ENCODE peak calls at places on chromosome 20, in seven cellular contexts. T is DND-41, Z is LNCaP clone FGC, L is aorta, S is lower lobe of right lung, A is stomach, K is heart left ventricle. U is an unnamed sample.

GRCh38 chr20:4300921-4301320 is 285.6 kb upstream of the RNF24 start:
- DNase-seq in S (no peak), A (no peak), T (no peak), K (no peak), Z (no peak), L (no peak), U (no peak)

GRCh38 chr20:39874049-39874893 is 814.8 kb downstream of the MAFB start:
- DNase-seq in T (peak), Z (no peak), A (peak), K (peak), L (peak), S (peak), U (peak)

GRCh38 chr20:53957421-53958172 is 112.8 kb downstream of the BCAS1 start:
- DNase-seq in S (no peak), T (no peak), K (no peak), L (no peak), Z (no peak), A (no peak), U (no peak)

GRCh38 chr20:61253264-61253639 is 1.2 kb downstream of the CDH4 start:
- DNase-seq in K (no peak), A (no peak), T (no peak), S (no peak), L (no peak), Z (no peak), U (no peak)

GRCh38 chr20:40506567-40506966 is 182.5 kb downstream of the MAFB start:
- DNase-seq in Z (no peak), A (peak), T (peak), L (peak), S (peak), K (peak), U (peak)

GRCh38 chr20:20217626-20218025 is 150.3 kb upstream of the INSM1 start:
- DNase-seq in Z (no peak), T (no peak), S (no peak), K (no peak), L (no peak), A (no peak), U (no peak)

GRCh38 chr20:44001667-44002596 is 87.3 kb downstream of the TOX2 start:
- DNase-seq in T (no peak), A (no peak), K (no peak), L (no peak), Z (no peak), S (no peak), U (no peak)

GRCh38 chr20:49593441-49594142 is 25.7 kb upstream of the PTGIS start:
- DNase-seq in L (no peak), K (no peak), T (peak), Z (no peak), S (no peak), A (no peak), U (no peak)

GRCh38 chr20:3661060-3661820 is 2.0 kb downstream of the GFRA4 start:
- DNase-seq in K (no peak), T (no peak), S (no peak), Z (no peak), A (no peak), L (no peak), U (no peak)

GRCh38 chr20:26216025-26216424 is 519.4 kb upstream of the ZNF337 start:
- DNase-seq in A (no peak), L (no peak), K (no peak), S (no peak), T (no peak), Z (no peak), U (no peak)

GRCh38 chr20:37755665-37756064 is 61.8 kb downstream of the CTNNBL1 start:
- DNase-seq in K (peak), A (no peak), T (no peak), S (no peak), L (no peak), Z (no peak), U (no peak)

DNA sequence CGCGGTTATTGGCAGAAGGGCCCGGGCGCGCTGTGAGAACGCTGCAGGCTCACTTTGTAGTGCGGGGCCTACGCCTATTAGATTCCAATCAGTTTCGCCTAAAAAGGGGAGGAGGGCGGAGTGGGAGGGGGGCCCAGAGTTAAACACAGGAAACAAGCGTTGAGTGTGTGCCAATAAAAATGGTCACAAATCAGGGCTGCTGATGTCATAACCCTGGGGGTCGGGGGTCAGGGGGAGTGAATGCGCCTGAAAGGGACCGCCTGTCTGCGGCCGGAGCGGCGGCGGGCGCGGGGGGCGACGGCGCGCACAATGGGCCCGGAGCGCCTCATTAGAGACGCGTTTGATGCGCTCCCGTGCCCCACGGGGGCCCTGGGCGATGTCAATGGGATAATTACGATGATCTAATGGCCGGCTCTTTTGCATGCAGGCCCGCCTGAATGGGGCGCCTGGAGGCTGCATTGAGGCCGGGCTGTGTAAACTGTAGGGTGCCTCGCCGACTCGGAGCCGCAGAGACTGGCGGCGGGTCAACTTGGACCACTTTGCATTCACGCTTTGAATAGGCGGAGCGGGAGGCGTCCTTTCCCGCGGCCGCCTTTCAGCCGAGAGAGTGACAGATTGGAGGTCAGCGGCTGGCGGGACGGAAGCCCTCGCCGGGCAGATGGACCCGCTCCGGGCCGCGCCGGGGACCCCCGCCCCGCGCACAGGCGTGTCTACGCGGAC is 296.0 kb downstream of the TFAP2C start:
- DNase-seq in S (no peak), Z (no peak), K (peak), T (no peak), A (no peak), L (no peak), U (no peak)
- H3K4me3 ChIP-seq in S (no peak), Z (peak), K (peak), T (no peak), A (no peak), L (no peak), U (no peak)

GRCh38 chr20:57620274-57620990 is at the start of gene ZBP1:
- DNase-seq in K (peak), Z (no peak), T (peak), A (peak), L (peak), S (peak), U (no peak)

GRCh38 chr20:57619053-57619831 is 984 bp downstream of the ZBP1 start:
- DNase-seq in S (peak), L (peak), A (peak), K (peak), Z (no peak), T (peak), U (no peak)

GRCh38 chr20:57622201-57622570 is 2.0 kb upstream of the ZBP1 start:
- DNase-seq in S (no peak), L (peak), Z (no peak), A (no peak), T (no peak), K (no peak), U (no peak)

GRCh38 chr20:57621426-57622200 is 1.4 kb upstream of the ZBP1 start:
- DNase-seq in K (no peak), Z (no peak), S (no peak), L (peak), A (no peak), T (no peak), U (no peak)

DNA sequence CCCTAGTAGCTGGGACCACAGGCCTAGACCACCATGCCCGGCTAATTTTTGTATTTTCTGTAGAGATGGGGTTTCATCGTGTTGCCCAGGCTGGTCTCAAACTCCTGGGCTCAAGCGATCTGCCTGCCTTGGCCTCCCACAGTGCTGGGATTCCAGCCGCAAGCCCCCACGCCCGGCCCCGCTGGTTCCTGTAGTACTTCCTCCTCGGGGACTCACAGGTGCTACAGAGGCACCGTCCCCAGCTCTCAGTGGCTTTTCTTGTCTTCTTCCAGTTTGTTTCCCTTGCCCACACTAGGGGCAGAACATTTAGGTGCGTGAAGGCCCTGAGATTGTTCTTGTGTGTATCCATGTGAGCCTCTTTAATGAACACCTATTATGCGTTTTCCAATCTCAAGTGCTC is 773 bp upstream of the ZBP1 start:
- DNase-seq in Z (no peak), K (peak), A (no peak), L (peak), T (peak), S (no peak), U (no peak)
- H3K4me3 ChIP-seq in Z (no peak), K (no peak), A (no peak), L (no peak), T (peak), S (no peak), U (no peak)

DNA sequence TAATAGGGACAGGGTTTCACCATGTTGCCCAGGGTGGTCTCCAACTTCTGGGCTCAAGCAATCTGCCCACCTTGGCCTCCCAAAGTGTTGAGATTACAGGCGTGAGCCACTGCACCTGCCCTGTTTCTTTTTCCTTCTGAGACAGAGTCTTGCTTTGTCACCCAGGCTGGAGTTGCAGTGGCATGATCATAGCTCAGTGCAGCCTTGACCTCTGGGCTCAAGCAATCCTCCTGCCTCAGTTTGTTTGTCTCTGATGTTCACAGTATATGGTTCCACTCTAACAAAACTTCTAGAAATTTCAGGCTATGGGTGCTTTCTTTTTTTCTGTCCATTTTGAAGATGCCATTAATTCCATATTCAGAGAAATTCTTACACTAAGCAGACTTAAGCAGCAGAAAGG is 33.1 kb downstream of the NDRG3 start:
- DNase-seq in S (no peak), K (no peak), A (no peak), Z (no peak), T (no peak), L (no peak), U (no peak)
- H3K4me3 ChIP-seq in S (no peak), K (no peak), A (no peak), Z (no peak), T (no peak), L (no peak), U (no peak)

GRCh38 chr20:36311854-36312723 is 6.0 kb downstream of the DLGAP4 start:
- DNase-seq in S (no peak), L (no peak), Z (no peak), A (no peak), K (no peak), T (no peak), U (no peak)

GRCh38 chr20:36309643-36310042 is 3.5 kb downstream of the DLGAP4 start:
- DNase-seq in Z (no peak), T (no peak), K (no peak), A (no peak), L (no peak), S (no peak), U (no peak)

GRCh38 chr20:36311141-36311853 is 5.2 kb downstream of the DLGAP4 start:
- DNase-seq in T (no peak), A (no peak), L (no peak), K (no peak), Z (no peak), S (no peak), U (no peak)

GRCh38 chr20:36308986-36309385 is 2.8 kb downstream of the DLGAP4 start:
- DNase-seq in T (no peak), A (no peak), Z (no peak), S (no peak), K (no peak), L (no peak), U (no peak)

GRCh38 chr20:36310215-36310981 is 4.3 kb downstream of the DLGAP4 start:
- DNase-seq in S (no peak), L (no peak), Z (no peak), T (no peak), K (no peak), A (no peak), U (no peak)
- H3K4me3 ChIP-seq in S (no peak), L (no peak), Z (no peak), T (no peak), K (no peak), A (no peak), U (no peak)

DNA sequence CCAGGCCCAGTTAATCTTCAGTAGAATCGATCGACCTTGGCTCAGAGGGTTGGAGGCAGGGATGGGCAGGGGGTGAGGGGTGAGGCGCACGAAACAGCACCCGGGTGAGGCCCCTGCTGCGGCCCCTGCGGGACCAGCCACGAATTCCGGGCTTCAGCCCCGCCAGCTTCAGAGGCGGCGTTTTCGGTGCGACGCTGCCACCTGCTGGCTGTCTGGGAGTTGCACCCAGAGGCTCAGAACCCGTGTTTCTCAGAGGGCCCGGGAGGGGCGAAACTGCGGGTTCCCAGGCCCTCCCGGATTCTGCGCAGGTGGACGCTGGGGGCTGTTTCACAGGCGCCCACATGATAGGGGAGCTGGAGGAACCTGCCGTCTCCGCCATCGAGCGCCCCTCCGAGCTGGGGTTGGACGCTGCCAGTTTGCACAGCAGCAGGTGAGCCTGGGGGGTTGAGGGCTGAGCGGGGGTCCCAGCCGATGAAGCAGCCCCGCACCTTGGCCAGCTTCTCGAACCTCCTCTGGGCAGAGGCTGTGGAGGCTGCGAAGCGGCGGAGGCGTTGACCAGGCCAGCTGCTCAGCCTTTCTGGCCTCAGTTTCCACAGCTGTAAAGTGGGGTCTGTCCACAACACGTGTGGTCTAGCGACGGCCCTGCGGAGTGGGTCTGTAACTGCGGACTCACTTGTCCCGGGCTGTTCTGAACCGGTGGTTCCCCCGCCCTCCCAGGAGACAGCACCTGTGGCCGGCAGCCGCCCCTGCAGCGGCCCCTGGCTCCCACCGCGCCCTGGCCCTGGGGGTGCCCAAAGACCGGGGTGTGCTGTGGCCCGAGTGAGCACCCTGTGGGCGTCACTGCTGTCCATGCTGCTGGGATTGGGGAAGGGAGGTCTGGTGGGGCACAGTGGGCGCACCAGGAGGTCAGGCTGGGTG is 2.5 kb upstream of the BHLHE23 start:
- DNase-seq in Z (no peak), A (peak), K (peak), T (peak), L (peak), S (peak), U (no peak)
- H3K4me3 ChIP-seq in Z (no peak), A (no peak), K (no peak), T (peak), L (no peak), S (no peak), U (no peak)

DNA sequence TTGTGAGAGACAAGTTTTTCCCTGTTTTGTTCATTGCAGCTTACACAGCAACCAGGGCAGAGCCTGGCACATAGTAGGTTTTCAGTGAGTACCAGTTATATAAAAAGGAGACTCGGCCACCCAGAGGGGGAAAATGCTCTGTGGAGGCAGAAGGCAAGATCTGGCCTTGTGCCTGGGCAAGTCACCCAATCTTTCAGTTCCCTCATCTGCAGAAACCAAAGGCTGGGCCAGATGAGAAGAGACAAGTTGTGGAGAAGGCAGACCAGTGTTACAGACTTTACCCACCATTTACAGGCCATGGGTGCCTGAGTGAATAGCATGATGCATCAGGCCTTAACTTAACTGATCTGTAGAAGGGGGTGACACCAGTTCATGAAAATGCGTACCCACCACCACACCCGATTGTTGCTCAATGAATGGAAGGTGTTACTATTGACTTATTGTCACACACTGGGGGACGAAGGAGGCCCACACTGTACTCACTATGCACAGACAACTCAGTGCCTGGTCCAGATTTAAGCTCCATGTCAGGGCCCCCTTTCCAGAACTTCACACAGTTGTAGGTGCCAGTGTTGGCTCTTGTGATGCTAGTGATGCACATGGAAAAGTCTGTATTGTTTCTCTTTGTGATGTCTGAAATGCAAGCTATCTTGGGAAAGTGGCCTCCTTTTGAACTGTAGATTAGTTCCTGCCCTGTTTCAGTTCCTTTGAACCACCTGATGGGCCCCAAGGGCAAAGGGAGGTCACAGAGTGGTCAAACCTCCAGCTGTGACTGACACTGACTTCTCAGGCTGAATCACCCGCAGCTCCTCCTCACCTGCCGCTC is 64.3 kb upstream of the SIRPG start:
- DNase-seq in T (no peak), Z (no peak), K (no peak), A (no peak), L (no peak), S (no peak), U (no peak)
- H3K4me3 ChIP-seq in T (no peak), Z (no peak), K (no peak), A (no peak), L (no peak), S (no peak), U (no peak)

GRCh38 chr20:17391108-17391771 is 139.9 kb downstream of the BFSP1 start:
- DNase-seq in S (no peak), T (no peak), Z (no peak), K (no peak), A (no peak), L (no peak), U (no peak)
- H3K4me3 ChIP-seq in S (no peak), T (no peak), Z (no peak), K (no peak), A (no peak), L (no peak), U (no peak)

GRCh38 chr20:45294003-45294368 is 12.7 kb upstream of the RBPJL start:
- DNase-seq in S (no peak), K (no peak), L (no peak), T (no peak), A (no peak), Z (no peak), U (no peak)
- H3K4me3 ChIP-seq in S (peak), K (peak), L (no peak), T (no peak), A (peak), Z (peak), U (peak)

GRCh38 chr20:33567949-33568348 is 78.1 kb downstream of the CBFA2T2 start:
- DNase-seq in S (no peak), L (no peak), T (no peak), Z (no peak), K (no peak), A (no peak), U (no peak)

GRCh38 chr20:33569290-33570094 is 79.6 kb downstream of the CBFA2T2 start:
- DNase-seq in T (no peak), L (no peak), S (no peak), K (no peak), Z (no peak), A (no peak), U (no peak)

GRCh38 chr20:33563788-33564187 is 73.9 kb downstream of the CBFA2T2 start:
- DNase-seq in T (no peak), Z (no peak), K (no peak), A (no peak), L (no peak), S (no peak), U (no peak)

GRCh38 chr20:33568378-33569289 is 78.7 kb downstream of the CBFA2T2 start:
- DNase-seq in S (no peak), T (peak), L (peak), Z (no peak), K (peak), A (no peak), U (no peak)

GRCh38 chr20:33566781-33567603 is 77.1 kb downstream of the CBFA2T2 start:
- DNase-seq in K (no peak), T (no peak), A (no peak), L (no peak), S (no peak), Z (peak), U (no peak)
- H3K4me3 ChIP-seq in K (no peak), T (no peak), A (no peak), L (no peak), S (no peak), Z (no peak), U (no peak)